ENCODE peak calls at places on chromosomes 3 and 15, in seven cellular contexts. One of them, this sample, is unnamed.

GRCh38 chr3:57822686-57823085 is 66.6 kb downstream of the SLMAP start:
- DNase-seq in RWPE1: no peak
- DNase-seq in IMR-90: no peak
- DNase-seq in foreskin fibroblast: no peak
- DNase-seq in neural crest cell: no peak
- DNase-seq in astrocyte of the spinal cord: no peak
- DNase-seq in osteocyte: no peak
- DNase-seq in this sample: no peak

GRCh38 chr3:83894223-83894622 is 1064.6 kb upstream of the CADM2 start:
- DNase-seq in osteocyte: no peak
- DNase-seq in foreskin fibroblast: no peak
- DNase-seq in neural crest cell: no peak
- DNase-seq in RWPE1: no peak
- DNase-seq in IMR-90: no peak
- DNase-seq in astrocyte of the spinal cord: no peak
- DNase-seq in this sample: no peak

GRCh38 chr3:22568285-22568684 is 634.8 kb upstream of the UBE2E2 start:
- DNase-seq in foreskin fibroblast: no peak
- DNase-seq in astrocyte of the spinal cord: no peak
- DNase-seq in RWPE1: no peak
- DNase-seq in neural crest cell: no peak
- DNase-seq in osteocyte: no peak
- DNase-seq in IMR-90: no peak
- DNase-seq in this sample: no peak

GRCh38 chr3:98814799-98815450 is 51.8 kb downstream of the ST3GAL6 start:
- DNase-seq in RWPE1: no peak
- DNase-seq in osteocyte: no peak
- DNase-seq in neural crest cell: no peak
- DNase-seq in foreskin fibroblast: peak
- DNase-seq in IMR-90: peak
- DNase-seq in astrocyte of the spinal cord: peak
- DNase-seq in this sample: no peak

GRCh38 chr3:185270956-185271332 is 17.1 kb upstream of the EHHADH start:
- DNase-seq in foreskin fibroblast: no peak
- DNase-seq in neural crest cell: no peak
- DNase-seq in RWPE1: no peak
- DNase-seq in osteocyte: no peak
- DNase-seq in astrocyte of the spinal cord: no peak
- DNase-seq in IMR-90: no peak
- DNase-seq in this sample: no peak

GRCh38 chr3:44874308-44874707 is at the start of gene TGM4:
- DNase-seq in astrocyte of the spinal cord: no peak
- DNase-seq in foreskin fibroblast: no peak
- DNase-seq in osteocyte: no peak
- DNase-seq in neural crest cell: no peak
- DNase-seq in IMR-90: no peak
- DNase-seq in RWPE1: no peak
- DNase-seq in this sample: no peak

GRCh38 chr3:81965696-81966095 is 204.3 kb upstream of the GBE1 start:
- DNase-seq in foreskin fibroblast: no peak
- DNase-seq in neural crest cell: no peak
- DNase-seq in astrocyte of the spinal cord: no peak
- DNase-seq in osteocyte: no peak
- DNase-seq in IMR-90: no peak
- DNase-seq in RWPE1: no peak
- DNase-seq in this sample: no peak

GRCh38 chr3:20574746-20575145 is 388.7 kb upstream of the SGO1 start:
- DNase-seq in astrocyte of the spinal cord: peak
- DNase-seq in osteocyte: no peak
- DNase-seq in neural crest cell: no peak
- DNase-seq in foreskin fibroblast: peak
- DNase-seq in RWPE1: no peak
- DNase-seq in IMR-90: peak
- DNase-seq in this sample: no peak

GRCh38 chr15:78179906-78180305 is 30.7 kb downstream of the IDH3A start:
- DNase-seq in osteocyte: peak
- DNase-seq in IMR-90: no peak
- DNase-seq in astrocyte of the spinal cord: no peak
- DNase-seq in RWPE1: no peak
- DNase-seq in neural crest cell: no peak
- DNase-seq in foreskin fibroblast: no peak
- DNase-seq in this sample: no peak

GRCh38 chr3:8152826-8153418 is 348.7 kb upstream of the LMCD1 start:
- DNase-seq in osteocyte: no peak
- DNase-seq in RWPE1: no peak
- DNase-seq in IMR-90: no peak
- DNase-seq in neural crest cell: no peak
- DNase-seq in astrocyte of the spinal cord: no peak
- DNase-seq in foreskin fibroblast: no peak
- DNase-seq in this sample: peak

GRCh38 chr15:89197503-89197971 is 23.8 kb downstream of the RLBP1 start:
- DNase-seq in RWPE1: peak
- DNase-seq in foreskin fibroblast: no peak
- DNase-seq in neural crest cell: peak
- DNase-seq in IMR-90: no peak
- DNase-seq in astrocyte of the spinal cord: no peak
- DNase-seq in osteocyte: no peak
- DNase-seq in this sample: no peak

GRCh38 chr3:9908286-9908685 is 5.6 kb downstream of the IL17RE start:
- DNase-seq in neural crest cell: no peak
- DNase-seq in IMR-90: no peak
- DNase-seq in osteocyte: no peak
- DNase-seq in RWPE1: no peak
- DNase-seq in astrocyte of the spinal cord: no peak
- DNase-seq in foreskin fibroblast: no peak
- DNase-seq in this sample: no peak

GRCh38 chr3:121989943-121990342 is 32.1 kb downstream of the ILDR1 start:
- DNase-seq in foreskin fibroblast: no peak
- DNase-seq in osteocyte: no peak
- DNase-seq in neural crest cell: no peak
- DNase-seq in RWPE1: no peak
- DNase-seq in astrocyte of the spinal cord: no peak
- DNase-seq in IMR-90: no peak
- DNase-seq in this sample: no peak

GRCh38 chr3:149771652-149772271 is 19.5 kb upstream of the COMMD2 start:
- DNase-seq in foreskin fibroblast: peak
- DNase-seq in neural crest cell: peak
- DNase-seq in osteocyte: no peak
- DNase-seq in IMR-90: peak
- DNase-seq in RWPE1: peak
- DNase-seq in astrocyte of the spinal cord: peak
- DNase-seq in this sample: peak

GRCh38 chr3:89173546-89173945 is 66.1 kb downstream of the EPHA3 start:
- DNase-seq in RWPE1: no peak
- DNase-seq in foreskin fibroblast: peak
- DNase-seq in IMR-90: peak
- DNase-seq in osteocyte: no peak
- DNase-seq in neural crest cell: no peak
- DNase-seq in astrocyte of the spinal cord: peak
- DNase-seq in this sample: no peak

GRCh38 chr3:56801151-56801596 is 575 bp downstream of the ARHGEF3 start:
- DNase-seq in RWPE1: no peak
- DNase-seq in osteocyte: no peak
- DNase-seq in astrocyte of the spinal cord: no peak
- DNase-seq in neural crest cell: peak
- DNase-seq in IMR-90: no peak
- DNase-seq in foreskin fibroblast: no peak
- DNase-seq in this sample: no peak

GRCh38 chr3:29627136-29628117 is 346.6 kb downstream of the RBMS3 start:
- DNase-seq in foreskin fibroblast: no peak
- DNase-seq in osteocyte: no peak
- DNase-seq in RWPE1: no peak
- DNase-seq in neural crest cell: no peak
- DNase-seq in astrocyte of the spinal cord: no peak
- DNase-seq in IMR-90: peak
- DNase-seq in this sample: no peak

GRCh38 chr15:75532413-75533250 is 46.5 kb downstream of the PTPN9 start:
- DNase-seq in osteocyte: no peak
- DNase-seq in foreskin fibroblast: peak
- DNase-seq in astrocyte of the spinal cord: peak
- DNase-seq in IMR-90: peak
- DNase-seq in neural crest cell: peak
- DNase-seq in RWPE1: peak
- DNase-seq in this sample: peak

GRCh38 chr15:68374346-68374745 is 57.6 kb downstream of the ITGA11 start:
- DNase-seq in foreskin fibroblast: no peak
- DNase-seq in neural crest cell: no peak
- DNase-seq in osteocyte: peak
- DNase-seq in IMR-90: no peak
- DNase-seq in astrocyte of the spinal cord: no peak
- DNase-seq in RWPE1: no peak
- DNase-seq in this sample: no peak

GRCh38 chr3:28646435-28646834 is 297.8 kb upstream of the AZI2 start:
- DNase-seq in astrocyte of the spinal cord: no peak
- DNase-seq in osteocyte: no peak
- DNase-seq in neural crest cell: no peak
- DNase-seq in foreskin fibroblast: no peak
- DNase-seq in RWPE1: no peak
- DNase-seq in IMR-90: no peak
- DNase-seq in this sample: no peak

GRCh38 chr15:85667491-85668424 is 127.0 kb downstream of the KLHL25 start:
- DNase-seq in foreskin fibroblast: peak
- DNase-seq in astrocyte of the spinal cord: peak
- DNase-seq in RWPE1: peak
- DNase-seq in IMR-90: peak
- DNase-seq in neural crest cell: no peak
- DNase-seq in osteocyte: no peak
- DNase-seq in this sample: no peak

GRCh38 chr15:40006646-40007045 is 32.3 kb downstream of the SRP14 start:
- DNase-seq in osteocyte: no peak
- DNase-seq in RWPE1: no peak
- DNase-seq in foreskin fibroblast: peak
- DNase-seq in astrocyte of the spinal cord: peak
- DNase-seq in neural crest cell: no peak
- DNase-seq in IMR-90: peak
- DNase-seq in this sample: no peak

GRCh38 chr3:58068126-58068809 is 60.0 kb downstream of the FLNB start:
- DNase-seq in RWPE1: no peak
- DNase-seq in astrocyte of the spinal cord: no peak
- DNase-seq in IMR-90: no peak
- DNase-seq in neural crest cell: no peak
- DNase-seq in foreskin fibroblast: no peak
- DNase-seq in osteocyte: no peak
- DNase-seq in this sample: no peak

GRCh38 chr3:13451301-13451673 is 28.8 kb upstream of the HDAC11 start:
- DNase-seq in astrocyte of the spinal cord: no peak
- DNase-seq in foreskin fibroblast: no peak
- DNase-seq in IMR-90: peak
- DNase-seq in osteocyte: no peak
- DNase-seq in RWPE1: no peak
- DNase-seq in neural crest cell: no peak
- DNase-seq in this sample: no peak

GRCh38 chr3:41131224-41131623 is 68.1 kb upstream of the CTNNB1 start:
- DNase-seq in IMR-90: no peak
- DNase-seq in osteocyte: no peak
- DNase-seq in RWPE1: peak
- DNase-seq in foreskin fibroblast: no peak
- DNase-seq in astrocyte of the spinal cord: peak
- DNase-seq in neural crest cell: no peak
- DNase-seq in this sample: no peak

DNA sequence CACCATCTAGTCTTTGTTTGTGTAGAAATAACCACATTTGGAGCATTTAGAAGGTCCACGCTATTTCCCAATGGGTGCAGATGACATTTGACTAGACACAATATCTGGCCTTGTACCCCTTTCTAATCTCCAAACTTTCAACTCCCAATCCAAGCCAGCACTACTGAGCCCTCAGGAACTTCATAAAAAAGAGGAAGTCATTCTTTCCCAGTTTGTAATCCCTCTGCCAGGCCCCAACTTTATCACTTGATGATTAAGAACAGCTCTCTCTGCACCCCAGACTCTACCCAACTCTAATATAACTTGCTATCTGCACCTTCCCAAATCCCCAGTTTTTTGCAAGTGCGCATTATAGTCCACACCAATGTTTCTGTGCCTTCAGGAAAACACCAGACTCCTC is 170.2 kb downstream of the KCNMB2 start:
- DNase-seq in neural crest cell: no peak
- DNase-seq in IMR-90: no peak
- DNase-seq in osteocyte: no peak
- DNase-seq in astrocyte of the spinal cord: no peak
- DNase-seq in foreskin fibroblast: no peak
- DNase-seq in RWPE1: no peak
- DNase-seq in this sample: no peak
- TF ChIP-seq CTCF in neural crest cell: no peak
- TF ChIP-seq CTCF in IMR-90: no peak
- TF ChIP-seq CTCF in osteocyte: no peak
- TF ChIP-seq CTCF in astrocyte of the spinal cord: no peak
- TF ChIP-seq CTCF in foreskin fibroblast: no peak
- TF ChIP-seq CTCF in RWPE1: no peak
- TF ChIP-seq CTCF in this sample: no peak

GRCh38 chr3:193826126-193826795 is 233.3 kb downstream of the OPA1 start:
- DNase-seq in IMR-90: peak
- DNase-seq in osteocyte: no peak
- DNase-seq in neural crest cell: no peak
- DNase-seq in RWPE1: no peak
- DNase-seq in foreskin fibroblast: peak
- DNase-seq in astrocyte of the spinal cord: peak
- DNase-seq in this sample: no peak
- TF ChIP-seq CTCF in IMR-90: no peak
- TF ChIP-seq CTCF in osteocyte: peak
- TF ChIP-seq CTCF in neural crest cell: no peak
- TF ChIP-seq CTCF in RWPE1: no peak
- TF ChIP-seq CTCF in foreskin fibroblast: no peak
- TF ChIP-seq CTCF in astrocyte of the spinal cord: peak
- TF ChIP-seq CTCF in this sample: no peak

DNA sequence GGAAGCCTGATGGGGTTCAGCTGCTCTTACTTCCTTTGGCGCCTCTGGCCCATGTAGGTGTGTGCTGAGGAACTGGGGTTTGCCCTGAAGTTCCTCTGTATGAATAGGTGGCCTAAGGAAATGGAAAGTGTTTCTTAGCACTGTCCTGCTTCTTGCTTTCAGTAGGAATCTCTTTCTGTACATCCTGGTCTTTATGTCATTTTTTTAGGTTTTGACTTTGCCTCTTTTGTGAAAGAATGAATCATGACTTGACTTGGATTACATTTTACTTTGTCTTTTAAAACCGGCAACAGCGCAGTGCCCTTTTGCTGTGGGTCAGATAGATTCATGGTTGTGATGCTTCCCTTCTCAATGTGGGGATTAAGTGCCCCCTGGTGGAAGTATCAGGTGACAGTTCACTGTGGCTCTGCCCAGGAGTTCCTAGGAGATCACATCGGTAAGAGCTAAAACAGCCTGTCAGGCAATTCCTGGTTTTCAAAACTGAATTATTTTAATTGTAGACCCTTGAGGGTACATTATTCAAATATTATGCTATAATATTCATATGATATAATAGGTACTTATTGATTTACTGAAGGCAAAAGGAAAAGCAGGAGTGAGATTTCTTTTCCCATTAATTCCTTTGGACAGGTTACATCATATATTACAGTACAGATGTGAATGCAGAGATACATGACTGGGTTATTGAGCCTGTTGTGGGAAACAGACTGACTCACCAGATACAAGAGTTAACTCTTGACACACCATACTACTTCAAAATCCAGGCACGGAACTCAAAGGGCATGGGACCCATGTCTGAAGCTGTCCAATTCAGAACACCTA is 95.4 kb downstream of the HCN4 start:
- DNase-seq in astrocyte of the spinal cord: peak
- DNase-seq in IMR-90: peak
- DNase-seq in foreskin fibroblast: peak
- DNase-seq in osteocyte: no peak
- DNase-seq in neural crest cell: peak
- DNase-seq in RWPE1: peak
- DNase-seq in this sample: peak
- TF ChIP-seq CTCF in astrocyte of the spinal cord: peak
- TF ChIP-seq CTCF in IMR-90: peak
- TF ChIP-seq CTCF in foreskin fibroblast: peak
- TF ChIP-seq CTCF in osteocyte: peak
- TF ChIP-seq CTCF in neural crest cell: peak
- TF ChIP-seq CTCF in RWPE1: peak
- TF ChIP-seq CTCF in this sample: peak

GRCh38 chr3:107514453-107514852 is 8.3 kb upstream of the BBX start:
- DNase-seq in foreskin fibroblast: no peak
- DNase-seq in astrocyte of the spinal cord: no peak
- DNase-seq in IMR-90: no peak
- DNase-seq in RWPE1: no peak
- DNase-seq in osteocyte: no peak
- DNase-seq in neural crest cell: no peak
- DNase-seq in this sample: no peak
- TF ChIP-seq CTCF in foreskin fibroblast: no peak
- TF ChIP-seq CTCF in astrocyte of the spinal cord: no peak
- TF ChIP-seq CTCF in IMR-90: no peak
- TF ChIP-seq CTCF in RWPE1: no peak
- TF ChIP-seq CTCF in osteocyte: no peak
- TF ChIP-seq CTCF in neural crest cell: no peak
- TF ChIP-seq CTCF in this sample: no peak

This sample was measured in glutamatergic neuron.